ENCODE peak calls at places on chromosomes 7 and 10, in six cellular contexts. W is hippocampal formation; C is upper lobe of right lung; S is naive thymus-derived CD8-positive, alpha-beta T cell; X is astrocyte of the spinal cord; M is AG08395. G is an unnamed sample.

GRCh38 chr10:90398551-90398950 is 459.3 kb downstream of the HTR7 start:
- DNase-seq in W (no peak), M (no peak), X (peak), C (no peak), S (no peak), G (no peak)

GRCh38 chr7:93890464-93891068 is at the start of gene TFPI2:
- DNase-seq in X (peak), C (peak), M (peak), S (no peak), W (no peak), G (peak)

GRCh38 chr7:96649981-96650380 is 59.7 kb downstream of the SEM1 start:
- DNase-seq in C (no peak), W (no peak), S (no peak), M (no peak), X (no peak), G (no peak)

GRCh38 chr10:87605656-87606308 is 53.9 kb upstream of the PAPSS2 start:
- DNase-seq in S (no peak), X (peak), C (no peak), W (no peak), M (no peak), G (peak)

GRCh38 chr10:3465406-3465891 is 292.9 kb upstream of the PITRM1 start:
- DNase-seq in S (no peak), M (no peak), X (no peak), W (no peak), C (no peak), G (no peak)

GRCh38 chr7:138632866-138633602 is 68.1 kb downstream of the SVOPL start:
- DNase-seq in W (no peak), S (no peak), X (no peak), C (no peak), M (no peak), G (no peak)

GRCh38 chr10:61319550-61320256 is 133.5 kb downstream of the TMEM26 start:
- DNase-seq in S (no peak), W (no peak), X (no peak), C (no peak), M (no peak), G (peak)

GRCh38 chr10:83289373-83289772 is 849.9 kb upstream of the GHITM start:
- DNase-seq in C (no peak), M (no peak), X (no peak), W (no peak), S (no peak), G (no peak)

GRCh38 chr7:22587322-22587721 is 87.3 kb upstream of the STEAP1B start:
- DNase-seq in M (peak), X (no peak), W (no peak), C (no peak), S (no peak), G (peak)

GRCh38 chr10:130012129-130012528 is 48.1 kb upstream of the EBF3 start:
- DNase-seq in S (no peak), C (no peak), M (no peak), W (no peak), X (no peak), G (no peak)

GRCh38 chr10:54614062-54614461 is 187.0 kb downstream of the PCDH15 start:
- DNase-seq in C (no peak), W (no peak), S (no peak), X (no peak), M (no peak), G (no peak)

GRCh38 chr7:106279425-106280182 is 5.2 kb downstream of the NAMPT start:
- DNase-seq in S (no peak), C (no peak), X (no peak), W (no peak), M (no peak), G (no peak)

GRCh38 chr10:70487824-70488223 is 9.3 kb downstream of the PALD1 start:
- DNase-seq in S (no peak), C (no peak), M (no peak), W (no peak), X (no peak), G (no peak)

G was measured in astrocyte of the hippocampus.